ENCODE peak calls at places on chromosomes 16 and 17, in six cellular contexts. One of them, this sample, is unnamed.

GRCh38 chr17:27778193-27778592 is 22.1 kb downstream of the NOS2 start:
- DNase-seq in foreskin fibroblast: no peak
- DNase-seq in K562: peak
- DNase-seq in choroid plexus epithelial cell: peak
- DNase-seq in A549: no peak
- DNase-seq in neural progenitor cell: no peak
- DNase-seq in this sample: peak

GRCh38 chr16:72560617-72561016 is 388.7 kb upstream of the PMFBP1 start:
- DNase-seq in foreskin fibroblast: no peak
- DNase-seq in K562: no peak
- DNase-seq in choroid plexus epithelial cell: peak
- DNase-seq in A549: no peak
- DNase-seq in neural progenitor cell: no peak
- DNase-seq in this sample: no peak

GRCh38 chr16:66996324-66996982 is 8.1 kb downstream of the CES4A start:
- DNase-seq in foreskin fibroblast: peak
- DNase-seq in K562: no peak
- DNase-seq in choroid plexus epithelial cell: peak
- DNase-seq in A549: peak
- DNase-seq in neural progenitor cell: no peak
- DNase-seq in this sample: peak

GRCh38 chr16:86608301-86608747 is 30.0 kb downstream of the FOXL1 start:
- DNase-seq in foreskin fibroblast: no peak
- DNase-seq in K562: no peak
- DNase-seq in choroid plexus epithelial cell: no peak
- DNase-seq in A549: no peak
- DNase-seq in neural progenitor cell: no peak
- DNase-seq in this sample: no peak

GRCh38 chr17:73983623-73984410 is 219.7 kb upstream of the RPL38 start:
- DNase-seq in foreskin fibroblast: no peak
- DNase-seq in K562: no peak
- DNase-seq in choroid plexus epithelial cell: no peak
- DNase-seq in A549: no peak
- DNase-seq in neural progenitor cell: no peak
- DNase-seq in this sample: no peak

GRCh38 chr17:33520404-33521032 is 227.4 kb upstream of the ASIC2 start:
- DNase-seq in foreskin fibroblast: no peak
- DNase-seq in K562: peak
- DNase-seq in choroid plexus epithelial cell: peak
- DNase-seq in A549: peak
- DNase-seq in neural progenitor cell: peak
- DNase-seq in this sample: peak

GRCh38 chr17:49290690-49291326 is 60.2 kb upstream of the PHOSPHO1 start:
- DNase-seq in foreskin fibroblast: peak
- DNase-seq in K562: peak
- DNase-seq in choroid plexus epithelial cell: peak
- DNase-seq in A549: peak
- DNase-seq in neural progenitor cell: peak
- DNase-seq in this sample: peak

GRCh38 chr17:64386412-64387144 is 4.1 kb downstream of the PECAM1 start:
- DNase-seq in foreskin fibroblast: no peak
- DNase-seq in K562: peak
- DNase-seq in choroid plexus epithelial cell: no peak
- DNase-seq in A549: no peak
- DNase-seq in neural progenitor cell: no peak
- DNase-seq in this sample: no peak

GRCh38 chr17:63837962-63838585 is 4.4 kb downstream of the SMARCD2 start:
- DNase-seq in foreskin fibroblast: no peak
- DNase-seq in K562: no peak
- DNase-seq in choroid plexus epithelial cell: no peak
- DNase-seq in A549: no peak
- DNase-seq in neural progenitor cell: no peak
- DNase-seq in this sample: no peak

GRCh38 chr16:1614226-1615102 is 2.3 kb downstream of the CRAMP1 start:
- DNase-seq in foreskin fibroblast: peak
- DNase-seq in K562: peak
- DNase-seq in choroid plexus epithelial cell: peak
- DNase-seq in A549: no peak
- DNase-seq in neural progenitor cell: peak
- DNase-seq in this sample: no peak

GRCh38 chr17:72707881-72708280 is 384.6 kb downstream of the SLC39A11 start:
- DNase-seq in foreskin fibroblast: no peak
- DNase-seq in K562: no peak
- DNase-seq in choroid plexus epithelial cell: no peak
- DNase-seq in A549: no peak
- DNase-seq in neural progenitor cell: no peak
- DNase-seq in this sample: no peak

GRCh38 chr16:49486350-49486749 is 112.7 kb downstream of the C16orf78 start:
- DNase-seq in foreskin fibroblast: no peak
- DNase-seq in K562: no peak
- DNase-seq in choroid plexus epithelial cell: no peak
- DNase-seq in A549: no peak
- DNase-seq in neural progenitor cell: no peak
- DNase-seq in this sample: no peak

GRCh38 chr16:29804455-29805231 is 1.7 kb upstream of the MAZ start:
- DNase-seq in foreskin fibroblast: peak
- DNase-seq in K562: peak
- DNase-seq in choroid plexus epithelial cell: peak
- DNase-seq in A549: no peak
- DNase-seq in neural progenitor cell: peak
- DNase-seq in this sample: no peak

GRCh38 chr16:74606521-74607309 is at the start of gene GLG1:
- DNase-seq in foreskin fibroblast: peak
- DNase-seq in K562: peak
- DNase-seq in choroid plexus epithelial cell: peak
- DNase-seq in A549: peak
- DNase-seq in neural progenitor cell: peak
- DNase-seq in this sample: peak

GRCh38 chr17:75088902-75089417 is 1.2 kb downstream of the SLC16A5 start:
- DNase-seq in foreskin fibroblast: peak
- DNase-seq in K562: peak
- DNase-seq in choroid plexus epithelial cell: peak
- DNase-seq in A549: peak
- DNase-seq in neural progenitor cell: no peak
- DNase-seq in this sample: peak
- H3K4me3 ChIP-seq in foreskin fibroblast: peak
- H3K4me3 ChIP-seq in K562: no peak
- H3K4me3 ChIP-seq in choroid plexus epithelial cell: peak
- H3K4me3 ChIP-seq in A549: peak
- H3K4me3 ChIP-seq in neural progenitor cell: peak
- H3K4me3 ChIP-seq in this sample: no peak

DNA sequence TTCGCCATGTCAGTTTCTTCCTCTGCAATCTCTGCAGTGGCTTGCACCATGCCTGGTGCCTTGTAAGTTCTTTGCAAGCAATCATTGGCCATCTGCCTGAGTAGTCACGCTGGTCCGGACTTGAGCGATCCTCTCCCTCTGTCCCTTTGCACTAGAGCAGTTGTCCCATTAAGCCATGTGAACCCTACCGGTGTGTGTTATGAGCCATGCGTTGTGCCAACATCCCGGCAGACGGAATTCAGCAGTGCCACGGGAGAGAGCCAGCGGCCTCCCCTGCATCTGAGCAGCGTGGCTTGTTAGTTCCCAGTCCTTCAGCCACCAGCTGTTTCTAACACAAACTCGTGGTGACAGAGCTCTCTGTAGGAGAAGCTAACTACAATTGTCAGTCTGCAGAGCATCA is 275.1 kb upstream of the HSBP1 start:
- DNase-seq in foreskin fibroblast: no peak
- DNase-seq in K562: no peak
- DNase-seq in choroid plexus epithelial cell: no peak
- DNase-seq in A549: no peak
- DNase-seq in neural progenitor cell: no peak
- DNase-seq in this sample: no peak
- TF ChIP-seq CTCF in foreskin fibroblast: no peak
- TF ChIP-seq CTCF in K562: no peak
- TF ChIP-seq CTCF in choroid plexus epithelial cell: no peak
- TF ChIP-seq CTCF in A549: no peak
- TF ChIP-seq CTCF in neural progenitor cell: no peak
- TF ChIP-seq CTCF in this sample: no peak

DNA sequence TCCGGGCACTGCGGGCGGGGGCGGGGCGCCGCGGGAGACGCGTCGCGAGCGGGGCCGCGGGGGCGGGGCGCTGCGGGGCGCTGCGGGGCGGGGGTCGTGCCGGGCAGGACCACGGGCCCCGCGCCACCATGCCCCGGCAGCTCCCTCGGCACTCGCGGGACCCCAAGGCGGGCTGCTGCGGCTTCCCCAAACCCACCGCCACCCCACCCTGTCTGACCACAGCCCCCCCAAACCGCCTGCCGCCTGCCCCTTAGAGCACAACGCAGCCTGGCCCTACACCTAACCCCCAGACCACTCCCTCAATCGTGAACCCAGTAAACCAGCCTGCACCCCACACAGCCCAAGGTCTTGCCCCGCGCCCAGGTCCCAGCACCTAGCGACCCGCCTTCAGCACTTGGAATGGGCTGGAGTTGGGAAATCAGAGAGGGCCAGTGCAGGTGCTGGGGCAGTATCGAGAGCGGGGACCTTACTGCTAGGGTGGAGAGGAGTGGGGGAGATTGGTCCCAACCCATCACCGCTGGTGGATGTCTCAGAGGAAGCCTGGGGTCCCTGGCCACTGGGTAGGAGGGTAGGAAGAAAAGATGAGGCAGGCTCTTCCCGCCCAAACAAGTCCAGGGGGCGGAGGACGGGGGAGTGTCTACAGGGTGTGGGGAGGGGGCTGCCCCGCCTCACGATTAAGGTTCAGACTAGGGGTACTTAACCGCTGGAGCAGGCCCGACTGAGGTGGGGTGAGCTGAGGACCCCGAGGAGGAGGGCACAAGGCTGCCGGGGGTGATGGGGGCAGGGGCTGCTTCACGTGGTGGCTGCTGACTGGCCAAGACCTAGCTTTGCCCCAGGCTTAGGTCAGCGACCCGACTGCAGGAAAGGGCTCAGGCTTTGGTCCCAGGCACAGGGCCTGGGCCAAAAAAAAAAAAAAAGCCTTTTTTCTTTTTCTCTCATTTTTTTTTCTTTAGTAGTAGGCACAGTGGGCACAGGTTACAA is 539 bp upstream of the VAMP2 start:
- DNase-seq in foreskin fibroblast: peak
- DNase-seq in K562: peak
- DNase-seq in choroid plexus epithelial cell: no peak
- DNase-seq in A549: no peak
- DNase-seq in neural progenitor cell: peak
- DNase-seq in this sample: no peak
- H3K4me3 ChIP-seq in foreskin fibroblast: peak
- H3K4me3 ChIP-seq in K562: peak
- H3K4me3 ChIP-seq in choroid plexus epithelial cell: peak
- H3K4me3 ChIP-seq in A549: peak
- H3K4me3 ChIP-seq in neural progenitor cell: peak
- H3K4me3 ChIP-seq in this sample: peak

DNA sequence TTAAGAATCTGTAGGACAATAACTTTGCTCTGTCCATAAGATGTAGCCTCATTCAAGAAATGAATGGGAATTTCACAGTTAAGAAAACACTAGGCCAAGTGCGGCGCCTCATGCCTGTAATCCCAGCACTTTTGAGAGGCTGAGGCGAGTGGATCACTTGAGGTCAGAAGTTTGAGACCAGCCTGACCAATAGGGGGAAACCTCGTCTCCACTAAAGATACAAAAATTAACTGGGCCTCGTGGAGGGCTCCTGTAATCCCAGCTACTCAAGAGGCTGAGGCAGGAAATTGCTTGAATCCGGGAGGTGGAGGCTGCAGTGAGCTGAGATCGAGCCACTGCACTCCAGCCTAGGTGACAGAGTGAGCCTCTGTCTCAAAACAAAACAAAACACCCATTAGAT is 19.9 kb upstream of the RSL1D1 start:
- DNase-seq in foreskin fibroblast: peak
- DNase-seq in K562: peak
- DNase-seq in choroid plexus epithelial cell: peak
- DNase-seq in A549: peak
- DNase-seq in neural progenitor cell: peak
- DNase-seq in this sample: no peak
- TF ChIP-seq CTCF in foreskin fibroblast: peak
- TF ChIP-seq CTCF in K562: peak
- TF ChIP-seq CTCF in choroid plexus epithelial cell: peak
- TF ChIP-seq CTCF in A549: peak
- TF ChIP-seq CTCF in neural progenitor cell: peak
- TF ChIP-seq CTCF in this sample: no peak

GRCh38 chr16:89246903-89247733 is 29.6 kb downstream of the ZNF778 start:
- DNase-seq in foreskin fibroblast: peak
- DNase-seq in K562: peak
- DNase-seq in choroid plexus epithelial cell: peak
- DNase-seq in A549: peak
- DNase-seq in neural progenitor cell: peak
- DNase-seq in this sample: peak
- H3K4me3 ChIP-seq in foreskin fibroblast: peak
- H3K4me3 ChIP-seq in K562: peak
- H3K4me3 ChIP-seq in choroid plexus epithelial cell: peak
- H3K4me3 ChIP-seq in A549: peak
- H3K4me3 ChIP-seq in neural progenitor cell: peak
- H3K4me3 ChIP-seq in this sample: peak

GRCh38 chr17:44904001-44904984 is 5.0 kb upstream of the EFTUD2 start:
- DNase-seq in foreskin fibroblast: no peak
- DNase-seq in K562: no peak
- DNase-seq in choroid plexus epithelial cell: no peak
- DNase-seq in A549: no peak
- DNase-seq in neural progenitor cell: no peak
- DNase-seq in this sample: no peak
- TF ChIP-seq CTCF in foreskin fibroblast: no peak
- TF ChIP-seq CTCF in K562: no peak
- TF ChIP-seq CTCF in choroid plexus epithelial cell: no peak
- TF ChIP-seq CTCF in A549: no peak
- TF ChIP-seq CTCF in neural progenitor cell: no peak
- TF ChIP-seq CTCF in this sample: no peak

DNA sequence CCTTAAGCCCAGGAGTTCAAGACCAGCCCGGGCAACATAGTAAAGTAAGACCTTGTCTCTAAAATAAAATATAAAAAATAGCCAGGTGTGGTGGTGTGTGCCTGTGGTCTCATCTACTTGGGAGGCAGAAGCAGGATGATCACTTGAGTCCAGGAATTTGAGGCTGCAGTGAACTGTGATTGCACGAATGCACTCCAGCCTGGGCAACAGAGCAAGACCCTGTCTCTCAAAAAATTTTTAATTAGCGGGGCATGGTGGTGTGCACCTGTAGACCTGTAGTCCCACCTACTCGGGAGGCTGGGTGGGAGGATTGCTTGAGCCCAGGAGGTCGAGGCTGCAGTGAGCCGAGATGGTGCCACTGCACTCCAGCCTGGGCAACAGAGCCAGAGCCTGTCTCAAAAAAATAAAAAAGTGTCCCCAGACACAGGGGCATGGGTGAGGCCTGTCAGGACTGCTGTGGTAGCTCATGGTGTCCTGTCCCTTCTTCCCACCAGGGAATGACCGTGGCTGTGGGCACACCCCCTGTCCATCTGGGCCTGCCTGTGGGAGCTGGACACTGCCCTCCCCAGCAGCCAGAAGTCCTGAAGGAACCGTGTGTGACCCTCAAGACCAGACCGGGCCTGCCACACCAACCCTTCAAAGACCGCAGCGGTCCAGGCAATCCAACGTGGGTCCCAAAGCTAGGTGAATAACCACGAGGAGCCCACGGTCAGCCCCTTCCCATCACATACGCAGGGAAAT is 30.8 kb upstream of the GAA start:
- DNase-seq in foreskin fibroblast: no peak
- DNase-seq in K562: no peak
- DNase-seq in choroid plexus epithelial cell: no peak
- DNase-seq in A549: no peak
- DNase-seq in neural progenitor cell: no peak
- DNase-seq in this sample: no peak
- H3K4me3 ChIP-seq in foreskin fibroblast: no peak
- H3K4me3 ChIP-seq in K562: no peak
- H3K4me3 ChIP-seq in choroid plexus epithelial cell: peak
- H3K4me3 ChIP-seq in A549: no peak
- H3K4me3 ChIP-seq in neural progenitor cell: no peak
- H3K4me3 ChIP-seq in this sample: no peak

This sample was measured in bronchial epithelial cell.